ENCODE peak calls at places on chromosomes 11 and 22, in six cellular contexts. S is Panc1, M is HepG2, P is K562, U is GM23338, N is SK-N-SH. F is an unnamed sample. For H3K27me3, the result is how much of the 10 kb centered on the place peaks cover.

GRCh38 chr11:71158936-71159335 is 93.4 kb downstream of the SHANK2 start:
- DNase-seq in S (no peak), M (no peak), P (no peak), U (no peak), N (no peak), F (no peak)

GRCh38 chr22:31652911-31653684 is 8.9 kb downstream of the PISD start:
- DNase-seq in S (no peak), M (peak), P (no peak), U (no peak), N (no peak), F (no peak)

GRCh38 chr11:69074375-69074774 is 25.6 kb downstream of the TPCN2 start:
- DNase-seq in S (no peak), M (no peak), P (no peak), U (no peak), N (no peak), F (no peak)

GRCh38 chr11:57566035-57566504 is 1.4 kb downstream of the UBE2L6 start:
- DNase-seq in S (no peak), M (peak), P (no peak), U (no peak), N (no peak), F (peak)

GRCh38 chr11:65870706-65871681 is 1.6 kb downstream of the EFEMP2 start:
- DNase-seq in S (no peak), M (no peak), P (no peak), U (no peak), N (no peak), F (peak)

GRCh38 chr11:61682093-61682732 is 2.0 kb downstream of the DAGLA start:
- DNase-seq in S (no peak), M (peak), P (no peak), U (no peak), N (peak), F (no peak)

GRCh38 chr22:32994921-32995320 is 63.3 kb downstream of the SYN3 start:
- DNase-seq in S (no peak), M (peak), P (no peak), U (peak), N (peak), F (no peak)

GRCh38 chr11:93939084-93939780 is 81.9 kb upstream of the HEPHL1 start:
- DNase-seq in S (no peak), M (no peak), P (no peak), U (no peak), N (no peak), F (no peak)

GRCh38 chr22:20261848-20262581 is 6.1 kb downstream of the RTN4R start:
- DNase-seq in S (no peak), M (no peak), P (no peak), U (no peak), N (no peak), F (no peak)

GRCh38 chr22:43253839-43254238 is 66.9 kb upstream of the TTLL12 start:
- DNase-seq in S (no peak), M (no peak), P (no peak), U (no peak), N (no peak), F (no peak)

GRCh38 chr11:131664811-131665210 is 294.4 kb downstream of the NTM start:
- DNase-seq in S (no peak), M (no peak), P (no peak), U (no peak), N (no peak), F (no peak)

GRCh38 chr11:95149659-95150294 is 60.1 kb downstream of the ENDOD1 start:
- DNase-seq in S (no peak), M (peak), P (no peak), U (peak), N (no peak), F (no peak)

GRCh38 chr11:22387126-22387525 is 48.9 kb downstream of the SLC17A6 start:
- DNase-seq in S (no peak), M (no peak), P (no peak), U (no peak), N (no peak), F (no peak)

GRCh38 chr22:41301085-41302015 is at the start of gene ZC3H7B:
- DNase-seq in S (no peak), M (peak), P (peak), U (peak), N (peak), F (peak)

GRCh38 chr11:413120-414081 is 1.4 kb downstream of the SIGIRR start:
- DNase-seq in S (no peak), M (no peak), P (no peak), U (no peak), N (no peak), F (peak)

GRCh38 chr11:43825217-43825816 is 55.3 kb upstream of the ALKBH3 start:
- DNase-seq in S (no peak), M (peak), P (peak), U (peak), N (peak), F (peak)

GRCh38 chr11:68658661-68659060 is 25.7 kb upstream of the GAL start:
- DNase-seq in S (no peak), M (no peak), P (no peak), U (no peak), N (peak), F (no peak)

GRCh38 chr11:47177846-47178245 is 1.2 kb upstream of the ARFGAP2 start:
- DNase-seq in S (no peak), M (peak), P (no peak), U (no peak), N (no peak), F (no peak)

GRCh38 chr11:72613977-72614376 is 60.2 kb downstream of the PDE2A start:
- DNase-seq in S (no peak), M (no peak), P (peak), U (no peak), N (no peak), F (peak)

GRCh38 chr11:114762437-114762836 is 84.1 kb downstream of the NXPE2 start:
- DNase-seq in S (no peak), M (peak), P (peak), U (peak), N (peak), F (peak)

GRCh38 chr22:38124236-38124974 is 13.9 kb upstream of the BAIAP2L2 start:
- DNase-seq in S (no peak), M (no peak), P (no peak), U (peak), N (no peak), F (no peak)

GRCh38 chr11:26753738-26754504 is 32.1 kb upstream of the SLC5A12 start:
- DNase-seq in S (peak), M (peak), P (no peak), U (peak), N (peak), F (peak)

GRCh38 chr22:31682751-31683150 is 20.7 kb upstream of the PISD start:
- DNase-seq in S (no peak), M (no peak), P (no peak), U (no peak), N (no peak), F (no peak)

GRCh38 chr11:109000531-109000930 is 335.7 kb downstream of the DDX10 start:
- DNase-seq in S (no peak), M (no peak), P (no peak), U (no peak), N (no peak), F (no peak)

GRCh38 chr22:46002757-46003270 is 25.9 kb upstream of the WNT7B start:
- DNase-seq in S (no peak), M (no peak), P (no peak), U (no peak), N (no peak), F (no peak)

GRCh38 chr22:23363683-23364082 is 183.4 kb downstream of the BCR start:
- DNase-seq in S (no peak), M (no peak), P (no peak), U (no peak), N (no peak), F (no peak)

GRCh38 chr11:32821517-32821916 is 8.2 kb upstream of the PRRG4 start:
- DNase-seq in S (no peak), M (no peak), P (no peak), U (no peak), N (no peak), F (no peak)

GRCh38 chr22:34841911-34842310 is 224.0 kb upstream of the ISX start:
- DNase-seq in S (no peak), M (no peak), P (no peak), U (no peak), N (no peak), F (no peak)

GRCh38 chr22:24554316-24555159 is at the start of gene GUCD1:
- DNase-seq in S (no peak), M (no peak), P (peak), U (peak), N (no peak), F (peak)

GRCh38 chr22:44410396-44411056 is 87.5 kb downstream of the RTL6 start:
- DNase-seq in S (no peak), M (no peak), P (no peak), U (no peak), N (no peak), F (no peak)

GRCh38 chr11:18310800-18311340 is 11.1 kb downstream of the HPS5 start:
- DNase-seq in S (no peak), M (no peak), P (no peak), U (no peak), N (no peak), F (peak)

GRCh38 chr22:40224702-40225101 is 47.0 kb downstream of the TNRC6B start:
- DNase-seq in S (no peak), M (no peak), P (no peak), U (no peak), N (no peak), F (no peak)

GRCh38 chr22:27690596-27690995 is 111.0 kb downstream of the MN1 start:
- DNase-seq in S (no peak), M (no peak), P (no peak), U (no peak), N (no peak), F (no peak)

GRCh38 chr11:68143310-68143689 is 22.1 kb upstream of the CHKA start:
- DNase-seq in S (no peak), M (no peak), P (no peak), U (no peak), N (no peak), F (no peak)

GRCh38 chr11:15073361-15074205 is at the start of gene CALCB:
- DNase-seq in S (no peak), M (no peak), P (no peak), U (peak), N (peak), F (no peak)

GRCh38 chr11:35318977-35319925 is 100.1 kb downstream of the SLC1A2 start:
- DNase-seq in S (no peak), M (no peak), P (no peak), U (no peak), N (no peak), F (no peak)

GRCh38 chr11:60919320-60919719 is 4.9 kb upstream of the TMEM132A start:
- DNase-seq in S (no peak), M (no peak), P (no peak), U (no peak), N (no peak), F (peak)

GRCh38 chr11:125514336-125515101 is 18.5 kb upstream of the FEZ1 start:
- DNase-seq in S (no peak), M (no peak), P (no peak), U (no peak), N (peak), F (peak)

GRCh38 chr11:74980627-74981026 is 8.1 kb upstream of the NEU3 start:
- DNase-seq in S (no peak), M (no peak), P (no peak), U (no peak), N (no peak), F (peak)

GRCh38 chr11:2154889-2155288 is 6.1 kb downstream of the INS start:
- DNase-seq in S (no peak), M (no peak), P (no peak), U (no peak), N (no peak), F (no peak)
- TF ChIP-seq REST in S (no peak), M (no peak), P (no peak), U (no peak), N (no peak), F (no peak)

GRCh38 chr11:19328586-19329311 is 88.0 kb upstream of the E2F8 start:
- DNase-seq in S (no peak), M (no peak), P (no peak), U (no peak), N (no peak), F (no peak)
- H3K27me3 ChIP-seq in S (under half), M (under half), P (under half), U (under half), N (under half), F (under half)

DNA sequence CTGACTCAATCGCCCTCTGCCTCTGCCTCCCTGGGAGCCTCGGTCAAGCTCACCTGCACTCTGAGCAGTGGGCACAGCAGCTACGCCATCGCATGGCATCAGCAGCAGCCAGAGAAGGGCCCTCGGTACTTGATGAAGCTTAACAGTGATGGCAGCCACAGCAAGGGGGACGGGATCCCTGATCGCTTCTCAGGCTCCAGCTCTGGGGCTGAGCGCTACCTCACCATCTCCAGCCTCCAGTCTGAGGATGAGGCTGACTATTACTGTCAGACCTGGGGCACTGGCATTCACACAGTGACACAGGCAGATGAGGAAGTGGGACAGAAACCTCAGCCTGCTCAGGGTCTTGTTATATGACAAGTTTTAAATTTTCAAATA is 48.6 kb upstream of the TOP3B start:
- DNase-seq in S (no peak), M (no peak), P (no peak), U (no peak), N (no peak), F (no peak)
- TF ChIP-seq POLR2AphosphoS5 in S (no peak), M (no peak), P (no peak), U (no peak), N (no peak), F (no peak)

GRCh38 chr22:29331213-29331612 is 15.7 kb upstream of the RASL10A start:
- DNase-seq in S (no peak), M (no peak), P (no peak), U (no peak), N (no peak), F (no peak)
- TF ChIP-seq REST in S (no peak), M (no peak), P (no peak), U (no peak), N (no peak), F (no peak)

GRCh38 chr11:64292458-64293254 is 1.6 kb downstream of the KCNK4 start:
- DNase-seq in S (no peak), M (no peak), P (no peak), U (peak), N (no peak), F (no peak)
- H3K27me3 ChIP-seq in S (under half), M (under half), P (half or more), U (half or more), N (under half), F (half or more)

F was measured in HL-60.